ENCODE peak calls at places on chromosomes 3 and 15, in nine cellular contexts. One of them, this sample, is unnamed. For H3K9me3, the result is how much of the 10 kb centered on the place peaks cover.

GRCh38 chr15:45126535-45127158 is 3.0 kb downstream of the DUOXA1 start:
- DNase-seq in uterus: no peak
- DNase-seq in suprapubic skin: no peak
- DNase-seq in lower lobe of right lung: peak
- DNase-seq in A549: peak
- DNase-seq in H9: no peak
- DNase-seq in heart left ventricle: no peak
- DNase-seq in spleen: no peak
- DNase-seq in stomach: peak
- DNase-seq in this sample: peak

GRCh38 chr3:57160046-57160730 is 5.0 kb downstream of the IL17RD start:
- DNase-seq in uterus: peak
- DNase-seq in suprapubic skin: no peak
- DNase-seq in lower lobe of right lung: no peak
- DNase-seq in A549: no peak
- DNase-seq in H9: peak
- DNase-seq in heart left ventricle: no peak
- DNase-seq in spleen: no peak
- DNase-seq in stomach: no peak
- DNase-seq in this sample: no peak

GRCh38 chr3:5019411-5020261 is 40.4 kb downstream of the BHLHE40 start:
- DNase-seq in uterus: no peak
- DNase-seq in suprapubic skin: no peak
- DNase-seq in lower lobe of right lung: peak
- DNase-seq in A549: peak
- DNase-seq in H9: no peak
- DNase-seq in heart left ventricle: no peak
- DNase-seq in spleen: peak
- DNase-seq in stomach: peak
- DNase-seq in this sample: peak

GRCh38 chr15:44882499-44882968 is 74.0 kb upstream of the TERB2 start:
- DNase-seq in uterus: no peak
- DNase-seq in suprapubic skin: no peak
- DNase-seq in lower lobe of right lung: no peak
- DNase-seq in A549: no peak
- DNase-seq in H9: no peak
- DNase-seq in heart left ventricle: no peak
- DNase-seq in spleen: no peak
- DNase-seq in stomach: no peak
- DNase-seq in this sample: no peak

GRCh38 chr3:57911588-57911987 is 96.6 kb upstream of the FLNB start:
- DNase-seq in uterus: no peak
- DNase-seq in suprapubic skin: no peak
- DNase-seq in lower lobe of right lung: no peak
- DNase-seq in A549: no peak
- DNase-seq in H9: no peak
- DNase-seq in heart left ventricle: no peak
- DNase-seq in spleen: no peak
- DNase-seq in stomach: no peak
- DNase-seq in this sample: no peak

GRCh38 chr15:34664418-34664817 is 81.0 kb upstream of the GOLGA8B start:
- DNase-seq in uterus: no peak
- DNase-seq in suprapubic skin: no peak
- DNase-seq in lower lobe of right lung: no peak
- DNase-seq in A549: no peak
- DNase-seq in H9: no peak
- DNase-seq in heart left ventricle: no peak
- DNase-seq in spleen: no peak
- DNase-seq in stomach: no peak
- DNase-seq in this sample: no peak

GRCh38 chr3:177499779-177500423 is 302.6 kb upstream of the TBL1XR1 start:
- DNase-seq in uterus: no peak
- DNase-seq in suprapubic skin: no peak
- DNase-seq in lower lobe of right lung: no peak
- DNase-seq in A549: no peak
- DNase-seq in H9: no peak
- DNase-seq in heart left ventricle: no peak
- DNase-seq in spleen: no peak
- DNase-seq in stomach: no peak
- DNase-seq in this sample: no peak

GRCh38 chr15:68314563-68314962 is 37.0 kb downstream of the FEM1B start:
- DNase-seq in uterus: peak
- DNase-seq in suprapubic skin: peak
- DNase-seq in lower lobe of right lung: no peak
- DNase-seq in A549: no peak
- DNase-seq in H9: peak
- DNase-seq in heart left ventricle: no peak
- DNase-seq in spleen: peak
- DNase-seq in stomach: peak
- DNase-seq in this sample: peak

GRCh38 chr3:62436785-62437184 is 63.4 kb upstream of the FEZF2 start:
- DNase-seq in uterus: no peak
- DNase-seq in suprapubic skin: no peak
- DNase-seq in lower lobe of right lung: no peak
- DNase-seq in A549: no peak
- DNase-seq in H9: no peak
- DNase-seq in heart left ventricle: no peak
- DNase-seq in spleen: no peak
- DNase-seq in stomach: no peak
- DNase-seq in this sample: no peak

GRCh38 chr3:20137642-20138041 is 48.4 kb downstream of the SGO1 start:
- DNase-seq in uterus: no peak
- DNase-seq in suprapubic skin: no peak
- DNase-seq in lower lobe of right lung: no peak
- DNase-seq in A549: no peak
- DNase-seq in H9: no peak
- DNase-seq in heart left ventricle: no peak
- DNase-seq in spleen: no peak
- DNase-seq in stomach: no peak
- DNase-seq in this sample: no peak

GRCh38 chr3:155449613-155450267 is 156.3 kb upstream of the STRIT1 start:
- DNase-seq in uterus: no peak
- DNase-seq in suprapubic skin: no peak
- DNase-seq in lower lobe of right lung: no peak
- DNase-seq in A549: no peak
- DNase-seq in H9: no peak
- DNase-seq in heart left ventricle: no peak
- DNase-seq in spleen: no peak
- DNase-seq in stomach: no peak
- DNase-seq in this sample: no peak

GRCh38 chr15:90530250-90531051 is 728 bp downstream of the CRTC3 start:
- DNase-seq in uterus: peak
- DNase-seq in suprapubic skin: no peak
- DNase-seq in lower lobe of right lung: peak
- DNase-seq in A549: peak
- DNase-seq in H9: peak
- DNase-seq in heart left ventricle: peak
- DNase-seq in spleen: peak
- DNase-seq in stomach: peak
- DNase-seq in this sample: peak

GRCh38 chr3:129602730-129603560 is 3.5 kb downstream of the PLXND1 start:
- DNase-seq in uterus: peak
- DNase-seq in suprapubic skin: peak
- DNase-seq in lower lobe of right lung: peak
- DNase-seq in A549: peak
- DNase-seq in H9: peak
- DNase-seq in heart left ventricle: peak
- DNase-seq in spleen: no peak
- DNase-seq in stomach: no peak
- DNase-seq in this sample: peak

GRCh38 chr15:85073556-85074194 is 92.0 kb downstream of the PDE8A start:
- DNase-seq in uterus: no peak
- DNase-seq in suprapubic skin: no peak
- DNase-seq in lower lobe of right lung: no peak
- DNase-seq in A549: peak
- DNase-seq in H9: no peak
- DNase-seq in heart left ventricle: no peak
- DNase-seq in spleen: no peak
- DNase-seq in stomach: no peak
- DNase-seq in this sample: no peak

GRCh38 chr15:57376695-57377477 is 581 bp downstream of the CGNL1 start:
- DNase-seq in uterus: peak
- DNase-seq in suprapubic skin: no peak
- DNase-seq in lower lobe of right lung: peak
- DNase-seq in A549: peak
- DNase-seq in H9: peak
- DNase-seq in heart left ventricle: peak
- DNase-seq in spleen: no peak
- DNase-seq in stomach: no peak
- DNase-seq in this sample: peak

DNA sequence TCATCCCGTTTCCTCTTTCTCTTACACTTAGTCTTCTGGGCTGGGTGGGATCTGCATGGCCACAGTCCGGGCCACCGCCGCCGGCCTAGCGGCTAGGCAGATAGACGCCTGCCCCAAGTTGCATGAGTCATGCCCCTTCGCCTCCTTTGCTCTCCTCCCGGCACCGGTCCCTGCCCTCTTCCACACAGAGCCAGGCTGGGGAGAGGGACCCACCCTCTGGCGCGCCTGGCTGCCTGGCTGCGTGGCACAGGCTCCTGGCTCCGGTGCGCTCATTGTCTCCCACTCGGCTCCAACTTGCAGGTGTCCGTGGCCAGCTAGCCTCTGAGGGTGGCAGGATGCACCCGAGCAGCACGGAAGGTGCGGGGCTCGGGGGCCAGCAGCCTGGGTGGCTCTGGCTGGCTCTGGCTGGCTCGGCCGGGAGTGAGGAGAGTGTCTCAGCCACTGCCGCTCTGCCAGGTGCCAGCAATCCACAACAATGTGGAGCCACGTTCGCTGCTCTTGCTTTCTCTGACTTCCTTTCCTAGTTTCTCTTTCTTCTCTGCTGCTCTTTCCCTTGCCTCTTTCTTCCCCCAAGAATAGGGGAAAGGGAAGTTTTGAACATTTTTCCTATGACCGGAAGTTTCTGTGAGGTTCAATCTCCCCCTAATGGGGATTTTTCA is 22.4 kb upstream of the MTHFS start:
- DNase-seq in uterus: no peak
- DNase-seq in suprapubic skin: no peak
- DNase-seq in lower lobe of right lung: no peak
- DNase-seq in A549: no peak
- DNase-seq in H9: peak
- DNase-seq in heart left ventricle: no peak
- DNase-seq in spleen: peak
- DNase-seq in stomach: no peak
- DNase-seq in this sample: no peak
- H3K9me3 ChIP-seq in uterus: under half
- H3K9me3 ChIP-seq in suprapubic skin: half or more
- H3K9me3 ChIP-seq in lower lobe of right lung: half or more
- H3K9me3 ChIP-seq in A549: half or more
- H3K9me3 ChIP-seq in H9: under half
- H3K9me3 ChIP-seq in heart left ventricle: half or more
- H3K9me3 ChIP-seq in spleen: half or more
- H3K9me3 ChIP-seq in stomach: half or more
- H3K9me3 ChIP-seq in this sample: half or more

DNA sequence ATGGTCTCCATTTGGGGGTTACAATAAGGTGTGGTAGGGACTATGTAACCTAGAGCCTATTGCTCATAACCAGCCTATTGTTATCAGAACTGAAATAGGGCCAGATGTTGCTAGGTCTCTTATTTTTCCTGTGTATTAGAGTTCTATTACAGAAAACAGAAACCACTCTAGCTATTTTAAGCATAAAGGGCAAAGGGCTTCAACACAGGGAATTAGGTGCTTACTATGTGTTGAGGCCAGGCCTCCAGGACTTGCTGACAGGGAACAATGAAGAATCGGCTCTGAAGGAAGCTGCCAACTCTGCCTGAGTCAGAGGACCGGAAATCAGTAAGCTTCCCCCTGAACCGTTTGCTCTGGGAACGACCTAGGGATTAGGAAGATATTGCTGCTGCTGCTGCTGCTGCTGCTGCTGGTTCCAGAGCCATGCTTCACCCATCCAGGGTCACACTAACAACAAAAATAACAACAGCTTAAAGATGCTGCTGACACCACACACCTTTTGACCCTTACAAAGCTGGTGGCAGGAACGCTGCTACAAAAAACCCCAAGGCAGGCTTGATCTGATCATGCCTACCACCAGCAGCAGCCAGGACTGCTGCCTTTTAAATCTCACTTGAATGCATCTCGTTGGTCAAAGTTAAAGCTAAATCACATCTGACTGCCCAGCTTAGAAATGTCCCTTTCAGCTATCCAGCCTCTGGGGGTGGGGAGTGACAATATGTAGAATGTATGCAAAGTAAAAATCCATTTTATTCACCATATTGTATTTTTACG is 276.9 kb upstream of the IL12A start:
- DNase-seq in uterus: peak
- DNase-seq in suprapubic skin: no peak
- DNase-seq in lower lobe of right lung: no peak
- DNase-seq in A549: peak
- DNase-seq in H9: no peak
- DNase-seq in heart left ventricle: no peak
- DNase-seq in spleen: peak
- DNase-seq in stomach: no peak
- DNase-seq in this sample: no peak
- H3K27ac ChIP-seq in uterus: no peak
- H3K27ac ChIP-seq in suprapubic skin: no peak
- H3K27ac ChIP-seq in lower lobe of right lung: no peak
- H3K27ac ChIP-seq in A549: peak
- H3K27ac ChIP-seq in H9: no peak
- H3K27ac ChIP-seq in heart left ventricle: peak
- H3K27ac ChIP-seq in spleen: peak
- H3K27ac ChIP-seq in stomach: peak
- H3K27ac ChIP-seq in this sample: no peak

GRCh38 chr3:149752788-149753136 is 473 bp upstream of the COMMD2 start:
- DNase-seq in uterus: no peak
- DNase-seq in suprapubic skin: no peak
- DNase-seq in lower lobe of right lung: no peak
- DNase-seq in A549: no peak
- DNase-seq in H9: no peak
- DNase-seq in heart left ventricle: no peak
- DNase-seq in spleen: no peak
- DNase-seq in stomach: no peak
- DNase-seq in this sample: no peak
- TF ChIP-seq CTCF in uterus: no peak
- TF ChIP-seq CTCF in suprapubic skin: no peak
- TF ChIP-seq CTCF in lower lobe of right lung: no peak
- TF ChIP-seq CTCF in A549: peak
- TF ChIP-seq CTCF in H9: no peak
- TF ChIP-seq CTCF in heart left ventricle: no peak
- TF ChIP-seq CTCF in spleen: no peak
- TF ChIP-seq CTCF in stomach: no peak
- TF ChIP-seq CTCF in this sample: no peak

DNA sequence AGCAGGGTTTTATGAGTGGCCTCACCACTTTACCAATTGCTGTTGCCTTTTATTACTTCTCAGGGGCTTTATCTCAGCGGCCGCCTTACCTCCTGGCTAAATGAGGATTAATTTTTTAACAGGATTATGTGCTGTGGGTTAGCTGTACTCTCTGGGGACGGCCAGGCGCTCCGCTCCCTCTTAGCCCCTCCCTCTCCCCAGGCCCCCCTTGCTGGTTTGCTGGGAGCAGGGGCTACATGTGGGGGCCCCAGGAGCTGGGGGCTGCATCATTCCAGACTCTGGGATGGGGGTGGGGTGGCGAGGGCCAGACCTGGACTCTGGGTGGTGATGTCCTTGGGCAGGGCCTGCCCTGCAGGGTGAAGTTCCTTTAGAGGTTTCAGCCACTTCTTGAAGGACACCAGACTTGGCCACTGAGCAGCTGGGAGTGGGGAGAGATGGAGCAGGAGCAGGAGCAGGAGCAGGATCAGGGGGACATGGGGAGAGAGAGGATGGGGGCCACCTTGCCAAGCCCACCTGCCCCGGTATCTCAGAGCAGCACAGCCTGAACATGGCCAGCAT is 196.1 kb downstream of the GOLGA6L6 start:
- DNase-seq in uterus: no peak
- DNase-seq in suprapubic skin: no peak
- DNase-seq in lower lobe of right lung: peak
- DNase-seq in A549: peak
- DNase-seq in H9: peak
- DNase-seq in heart left ventricle: peak
- DNase-seq in spleen: peak
- DNase-seq in stomach: no peak
- DNase-seq in this sample: peak
- H3K9me3 ChIP-seq in uterus: under half
- H3K9me3 ChIP-seq in suprapubic skin: under half
- H3K9me3 ChIP-seq in lower lobe of right lung: under half
- H3K9me3 ChIP-seq in A549: half or more
- H3K9me3 ChIP-seq in H9: half or more
- H3K9me3 ChIP-seq in heart left ventricle: under half
- H3K9me3 ChIP-seq in spleen: under half
- H3K9me3 ChIP-seq in stomach: half or more
- H3K9me3 ChIP-seq in this sample: under half